ENCODE peak calls at places on chromosome 18, in four cellular contexts. I is nephron progenitor cell, R is fibroblast of pulmonary artery, C is K562. Y is an unnamed sample.

GRCh38 chr18:32763306-32763705 is 9.5 kb downstream of the KLHL14 start:
- DNase-seq in I (no peak), R (no peak), C (no peak), Y (no peak)

GRCh38 chr18:47513036-47513435 is 261.6 kb upstream of the SKOR2 start:
- DNase-seq in R (no peak), I (no peak), C (no peak), Y (no peak)

GRCh38 chr18:3119401-3120323 is 100.1 kb downstream of the MYOM1 start:
- DNase-seq in I (no peak), C (no peak), R (no peak), Y (no peak)

GRCh38 chr18:11307716-11308115 is 158.3 kb upstream of the PIEZO2 start:
- DNase-seq in C (no peak), R (no peak), I (no peak), Y (no peak)

GRCh38 chr18:46310675-46311345 is 206.6 kb downstream of the HAUS1 start:
- DNase-seq in R (no peak), I (no peak), C (no peak), Y (no peak)

GRCh38 chr18:49847524-49847923 is 34.2 kb upstream of the ACAA2 start:
- DNase-seq in R (no peak), C (no peak), I (no peak), Y (no peak)

GRCh38 chr18:26425148-26425531 is 123.2 kb downstream of the KCTD1 start:
- DNase-seq in I (no peak), R (no peak), C (no peak), Y (no peak)

GRCh38 chr18:3593381-3593903 is 143.5 kb downstream of the TGIF1 start:
- DNase-seq in I (no peak), C (peak; percentile 67), R (peak; percentile 91), Y (peak; percentile 81)

GRCh38 chr18:7329036-7329435 is 98.1 kb downstream of the LRRC30 start:
- DNase-seq in C (no peak), R (peak; percentile 52), I (no peak), Y (peak; percentile 11)

GRCh38 chr18:79531926-79532689 is 136.4 kb downstream of the NFATC1 start:
- DNase-seq in C (no peak), I (no peak), R (no peak), Y (peak; percentile 29)

GRCh38 chr18:79250236-79250993 is 145.3 kb upstream of the NFATC1 start:
- DNase-seq in C (no peak), I (no peak), R (no peak), Y (no peak)

GRCh38 chr18:11995445-11996189 is 14.3 kb downstream of the IMPA2 start:
- DNase-seq in R (peak; percentile 89), I (peak; percentile 65), C (peak; percentile 66), Y (peak; percentile 89)

GRCh38 chr18:31376477-31376876 is at the start of gene DSG4:
- DNase-seq in C (no peak), R (no peak), I (no peak), Y (no peak)

GRCh38 chr18:669077-669476 is 11.6 kb downstream of the TYMS start:
- DNase-seq in C (no peak), R (no peak), I (no peak), Y (no peak)

GRCh38 chr18:46319793-46320192 is 215.6 kb downstream of the HAUS1 start:
- DNase-seq in I (no peak), C (no peak), R (no peak), Y (no peak)

GRCh38 chr18:3655637-3656050 is 205.7 kb downstream of the TGIF1 start:
- DNase-seq in I (no peak), R (no peak), C (no peak), Y (peak; percentile 19)

GRCh38 chr18:41940506-41941215 is 14.4 kb upstream of the PIK3C3 start:
- DNase-seq in R (peak; percentile 91), I (no peak), C (no peak), Y (peak; percentile 29)

GRCh38 chr18:70294471-70295191 is 5.8 kb downstream of the SOCS6 start:
- DNase-seq in C (no peak), R (no peak), I (no peak), Y (no peak)

GRCh38 chr18:80106482-80107051 is 2.5 kb upstream of the ADNP2 start:
- DNase-seq in R (no peak), I (no peak), C (no peak), Y (no peak)

GRCh38 chr18:58887613-58887963 is 22.9 kb downstream of the ZNF532 start:
- DNase-seq in I (no peak), R (peak; percentile 79), C (no peak), Y (no peak)

GRCh38 chr18:63344918-63345317 is 22.1 kb downstream of the KDSR start:
- DNase-seq in I (no peak), C (no peak), R (no peak), Y (no peak)

GRCh38 chr18:10872297-10872696 is 277.1 kb downstream of the PIEZO2 start:
- DNase-seq in C (no peak), R (peak; percentile 11), I (no peak), Y (peak; percentile 32)

GRCh38 chr18:79413901-79414300 is 18.2 kb downstream of the NFATC1 start:
- DNase-seq in R (no peak), C (no peak), I (no peak), Y (no peak)

GRCh38 chr18:46732801-46733200 is 24.1 kb downstream of the ST8SIA5 start:
- DNase-seq in I (no peak), R (no peak), C (no peak), Y (no peak)

GRCh38 chr18:2874765-2875164 is 28.0 kb downstream of the EMILIN2 start:
- DNase-seq in I (no peak), C (no peak), R (no peak), Y (no peak)

GRCh38 chr18:394997-395383 is 105.5 kb downstream of the COLEC12 start:
- DNase-seq in R (peak; percentile 84), C (no peak), I (no peak), Y (peak; percentile 35)

GRCh38 chr18:9694952-9695495 is 13.1 kb upstream of the RAB31 start:
- DNase-seq in C (no peak), R (no peak), I (no peak), Y (no peak)

GRCh38 chr18:26863122-26863879 is 2.2 kb downstream of the AQP4 start:
- DNase-seq in I (peak; percentile 71), C (no peak), R (no peak), Y (peak; percentile 78)

GRCh38 chr18:59690216-59691045 is 6.8 kb downstream of the CCBE1 start:
- DNase-seq in R (no peak), C (no peak), I (no peak), Y (no peak)

GRCh38 chr18:34848156-34848555 is 138.1 kb downstream of the DTNA start:
- DNase-seq in R (no peak), C (no peak), I (no peak), Y (no peak)

GRCh38 chr18:41906528-41907256 is 48.3 kb upstream of the PIK3C3 start:
- DNase-seq in R (peak; percentile 76), C (peak; percentile 53), I (peak; percentile 13), Y (peak; percentile 78)

GRCh38 chr18:42486296-42486695 is 531.3 kb downstream of the PIK3C3 start:
- DNase-seq in C (no peak), R (no peak), I (no peak), Y (no peak)

DNA sequence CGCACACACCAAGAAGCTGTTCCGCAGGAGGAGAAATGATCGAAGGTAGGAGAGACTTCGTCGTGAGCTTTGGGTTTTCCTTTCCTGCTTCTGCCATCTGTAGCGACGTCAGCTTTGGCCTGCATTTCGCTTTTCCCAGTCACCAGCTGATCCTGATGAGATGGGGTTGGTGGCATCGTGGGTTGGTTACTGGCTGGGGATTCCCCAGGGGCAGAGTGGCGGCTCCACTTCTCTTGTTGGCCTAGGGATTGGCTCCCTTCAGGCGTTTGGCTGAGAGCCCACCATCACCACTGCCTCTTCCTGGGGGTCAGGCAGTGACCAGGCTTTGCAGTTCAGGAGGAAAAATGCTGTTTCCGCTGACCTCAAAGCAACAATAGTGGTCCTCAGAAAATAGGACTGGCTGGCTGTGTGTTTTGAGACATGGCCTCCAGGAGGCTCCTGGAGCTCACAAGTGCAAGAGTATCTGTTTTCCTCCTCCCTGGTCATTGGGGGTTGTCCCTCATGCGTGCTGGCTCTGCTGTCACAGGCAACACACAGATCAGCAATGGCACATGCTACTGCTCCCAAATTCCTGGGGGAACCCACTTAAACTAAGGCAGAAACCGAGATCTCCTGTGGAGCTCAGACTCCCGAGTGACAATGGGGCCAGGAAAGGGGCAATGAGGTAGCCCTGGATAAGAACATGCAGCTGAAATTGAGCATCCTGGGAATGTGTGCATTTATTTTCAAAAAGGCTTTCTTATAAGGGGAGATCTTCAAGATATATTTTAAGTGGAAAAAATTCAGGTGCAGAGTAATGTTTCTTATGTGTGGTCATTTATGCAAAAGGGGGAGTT is 173.0 kb downstream of the CTIF start:
- DNase-seq in I (peak; percentile 50), R (peak; percentile 70), C (peak; percentile 39), Y (peak; percentile 64)
- TF ChIP-seq CTCF in I (peak; percentile 63), R (peak; percentile 72), C (peak; percentile 60), Y (peak; percentile 60)

DNA sequence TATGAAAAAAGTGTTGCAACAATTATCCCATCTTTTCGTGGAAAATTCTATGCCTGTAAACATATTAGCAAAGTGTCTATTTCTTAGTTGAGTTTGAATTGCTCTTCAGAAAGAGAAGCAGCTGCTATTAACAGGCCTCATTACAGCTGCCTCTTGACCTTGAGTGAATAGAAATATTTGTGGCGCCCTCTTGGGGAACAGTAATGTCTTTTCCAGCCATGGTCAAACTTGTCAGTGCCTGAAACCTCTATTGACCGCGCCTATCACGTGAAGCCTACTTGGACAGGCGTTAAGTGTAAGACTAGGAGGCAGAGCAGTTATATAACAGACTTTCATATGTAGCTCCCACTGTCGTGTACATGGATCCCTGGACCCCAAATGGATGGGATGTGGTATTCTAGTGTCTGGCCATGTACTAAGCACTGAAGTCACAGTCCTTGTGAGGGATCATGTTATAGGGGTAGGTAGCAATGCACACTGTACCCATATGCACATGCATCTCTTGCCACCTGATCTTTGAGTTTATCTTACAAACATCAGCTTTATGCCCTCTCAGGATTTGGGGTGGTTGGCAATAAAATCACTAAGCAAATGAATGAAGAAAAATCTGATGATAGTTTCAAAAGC is 245.0 kb downstream of the PTGR3 start:
- DNase-seq in C (peak; percentile 9), R (peak; percentile 67), I (peak; percentile 18), Y (peak; percentile 80)
- TF ChIP-seq CTCF in C (peak; percentile 40), R (peak; percentile 48), I (peak; percentile 40), Y (peak; percentile 51)

GRCh38 chr18:21361297-21361880 is 119.4 kb downstream of the GREB1L start:
- DNase-seq in C (no peak), I (peak; percentile 24), R (no peak), Y (no peak)
- TF ChIP-seq CTCF in C (no peak), I (no peak), R (no peak), Y (no peak)

GRCh38 chr18:36187826-36188721 is 777 bp downstream of the MOCOS start:
- DNase-seq in I (peak; percentile 22), C (peak; percentile 51), R (no peak), Y (peak; percentile 70)
- TF ChIP-seq CTCF in I (no peak), C (no peak), R (no peak), Y (no peak)

GRCh38 chr18:76255070-76255683 is 239.9 kb downstream of the ZNF516 start:
- DNase-seq in C (no peak), R (no peak), I (no peak), Y (no peak)

GRCh38 chr18:76251691-76252090 is 243.4 kb downstream of the ZNF516 start:
- DNase-seq in C (no peak), R (no peak), I (no peak), Y (no peak)

GRCh38 chr18:76256897-76257500 is 238.0 kb downstream of the ZNF516 start:
- DNase-seq in I (peak; percentile 53), C (no peak), R (peak; percentile 76), Y (peak; percentile 76)

GRCh38 chr18:76258209-76258608 is 236.8 kb downstream of the ZNF516 start:
- DNase-seq in I (no peak), R (peak; percentile 8), C (no peak), Y (no peak)

GRCh38 chr18:76252880-76253279 is 242.2 kb downstream of the ZNF516 start:
- DNase-seq in I (no peak), R (peak; percentile 12), C (no peak), Y (no peak)
- TF ChIP-seq CTCF in I (peak; percentile 59), R (peak; percentile 44), C (peak; percentile 40), Y (peak; percentile 42)

Y was measured in cardiac muscle cell.